ENCODE peak calls at places on chromosomes 16 and 17, in nine cellular contexts. H is adrenal gland; P is body of pancreas; K is naive thymus-derived CD4-positive, alpha-beta T cell; I is GM23248; X is MG63; L is psoas muscle; T is BJ; R is bronchial epithelial cell. U is an unnamed sample. For H3K36me3, the result is how much of the 10 kb centered on the place peaks cover.

GRCh38 chr16:88442811-88443576 is 10.1 kb upstream of the ZFPM1 start:
- DNase-seq in I (peak), L (peak), H (peak), K (peak), X (peak), T (no peak), R (peak), P (peak), U (peak)

GRCh38 chr16:85196976-85197375 is 84.7 kb upstream of the CIBAR2 start:
- DNase-seq in X (no peak), H (peak), P (no peak), T (no peak), L (no peak), I (no peak), K (no peak), R (no peak), U (no peak)

GRCh38 chr16:11139624-11140375 is 116.2 kb downstream of the SOCS1 start:
- DNase-seq in X (no peak), L (no peak), R (no peak), T (no peak), I (no peak), H (no peak), K (peak), P (no peak), U (no peak)

GRCh38 chr16:83956336-83957289 is 3.6 kb downstream of the OSGIN1 start:
- DNase-seq in H (peak), I (peak), X (peak), L (peak), R (peak), T (no peak), P (peak), K (peak), U (peak)

GRCh38 chr16:85717393-85718152 is 28.8 kb upstream of the GINS2 start:
- DNase-seq in X (peak), H (peak), P (peak), T (no peak), I (peak), K (peak), R (no peak), L (peak), U (peak)

GRCh38 chr17:3845361-3845753 is 689 bp downstream of the NCBP3 start:
- DNase-seq in H (no peak), L (no peak), T (no peak), R (peak), I (peak), P (peak), X (no peak), K (no peak), U (no peak)

GRCh38 chr17:37488009-37488604 is 1.6 kb upstream of the DUSP14 start:
- DNase-seq in I (peak), X (peak), R (peak), P (no peak), L (no peak), K (peak), H (peak), T (peak), U (no peak)

GRCh38 chr17:45171338-45172231 is 9.9 kb downstream of the HEXIM2 start:
- DNase-seq in I (peak), P (peak), L (peak), T (no peak), H (peak), R (peak), K (no peak), X (peak), U (peak)

GRCh38 chr16:55120408-55120807 is 189.7 kb downstream of the IRX5 start:
- DNase-seq in T (no peak), R (peak), I (peak), H (no peak), P (no peak), X (peak), L (no peak), K (no peak), U (no peak)

GRCh38 chr17:60359415-60359814 is 32.5 kb downstream of the USP32 start:
- DNase-seq in I (no peak), H (no peak), P (no peak), L (no peak), R (no peak), X (no peak), T (no peak), K (no peak), U (no peak)

GRCh38 chr16:48497129-48497528 is 111.9 kb upstream of the SIAH1 start:
- DNase-seq in L (no peak), R (no peak), H (no peak), T (no peak), X (no peak), P (no peak), K (no peak), I (no peak), U (no peak)

GRCh38 chr17:685006-685405 is 29.6 kb downstream of the VPS53 start:
- DNase-seq in I (no peak), P (no peak), L (no peak), T (no peak), H (no peak), R (no peak), K (no peak), X (no peak), U (no peak)

GRCh38 chr17:61235821-61236197 is 163.8 kb upstream of the TBX2 start:
- DNase-seq in P (peak), L (no peak), I (peak), X (no peak), K (no peak), R (peak), H (no peak), T (peak), U (no peak)

GRCh38 chr17:77882481-77883212 is 75.9 kb upstream of the TNRC6C start:
- DNase-seq in R (peak), L (peak), P (peak), H (no peak), K (peak), T (no peak), X (no peak), I (peak), U (peak)

GRCh38 chr17:47298712-47299111 is 25.0 kb upstream of the EFCAB13 start:
- DNase-seq in X (no peak), P (no peak), K (no peak), T (no peak), R (no peak), H (no peak), I (no peak), L (no peak), U (no peak)
- H3K36me3 ChIP-seq in X (under half), P (under half), K (under half), T (under half), R (under half), H (under half), I (under half), L (under half), U (under half)

DNA sequence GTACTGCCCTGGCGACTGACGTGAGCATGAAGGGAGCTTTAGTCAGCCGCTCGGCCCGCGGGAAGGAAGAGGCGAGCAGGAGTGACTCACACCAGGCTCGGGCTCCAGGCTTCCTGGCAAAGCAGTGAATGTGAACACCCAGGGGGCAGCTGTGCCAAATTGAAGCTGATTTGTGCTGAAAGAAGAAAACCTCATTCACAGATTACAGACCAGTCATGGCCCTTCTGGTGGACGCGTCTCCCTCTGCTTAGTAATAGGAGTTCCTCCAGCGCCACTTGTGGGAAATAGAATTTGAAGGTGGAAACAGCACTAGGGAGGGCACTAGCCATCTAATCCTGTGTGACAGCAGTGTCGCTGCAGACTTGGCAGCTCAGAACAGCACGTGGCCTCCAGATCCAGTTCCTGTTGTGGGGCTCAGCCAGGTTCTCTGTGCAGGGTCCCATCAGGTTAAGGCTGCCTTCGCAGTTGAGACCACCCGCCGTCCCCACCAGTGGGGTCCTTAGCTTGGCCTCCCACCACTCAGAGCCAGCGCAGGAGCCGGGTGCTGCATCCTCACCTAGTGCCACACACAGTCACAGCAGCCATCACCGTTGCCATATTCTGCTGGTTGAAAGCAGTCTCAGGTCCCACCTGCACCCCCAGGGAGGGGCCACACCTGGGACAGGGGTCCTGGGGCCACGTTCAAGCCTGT is 164.5 kb upstream of the CHMP6 start:
- DNase-seq in H (peak), P (no peak), X (peak), K (no peak), I (peak), R (peak), L (peak), T (peak), U (no peak)
- H3K36me3 ChIP-seq in H (under half), P (under half), X (under half), K (under half), I (under half), R (under half), L (under half), T (under half), U (under half)

DNA sequence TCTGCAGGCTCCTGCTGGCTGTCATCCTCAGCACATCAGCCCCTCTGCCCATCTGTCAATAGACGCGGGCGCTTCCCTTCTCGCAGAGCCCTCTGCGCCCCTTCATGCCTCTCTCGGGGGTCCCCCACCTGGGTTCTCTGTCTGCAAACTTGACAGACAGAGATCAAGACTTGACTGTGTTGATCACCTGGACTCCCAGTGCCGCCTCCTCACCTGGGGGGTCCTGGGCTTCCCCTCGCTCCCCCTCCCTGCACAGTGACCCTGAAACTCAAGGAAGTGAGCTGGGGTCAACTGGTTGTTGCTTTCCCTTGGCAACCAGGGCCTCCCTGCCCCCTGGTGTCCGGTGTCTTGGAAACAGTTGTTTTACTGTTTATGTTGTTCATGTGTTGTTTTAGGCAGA is 31.9 kb downstream of the RNF213 start:
- DNase-seq in X (no peak), H (no peak), K (no peak), I (no peak), L (no peak), P (no peak), R (no peak), T (no peak), U (no peak)
- H3K36me3 ChIP-seq in X (half or more), H (under half), K (under half), I (under half), L (half or more), P (under half), R (under half), T (half or more), U (half or more)

DNA sequence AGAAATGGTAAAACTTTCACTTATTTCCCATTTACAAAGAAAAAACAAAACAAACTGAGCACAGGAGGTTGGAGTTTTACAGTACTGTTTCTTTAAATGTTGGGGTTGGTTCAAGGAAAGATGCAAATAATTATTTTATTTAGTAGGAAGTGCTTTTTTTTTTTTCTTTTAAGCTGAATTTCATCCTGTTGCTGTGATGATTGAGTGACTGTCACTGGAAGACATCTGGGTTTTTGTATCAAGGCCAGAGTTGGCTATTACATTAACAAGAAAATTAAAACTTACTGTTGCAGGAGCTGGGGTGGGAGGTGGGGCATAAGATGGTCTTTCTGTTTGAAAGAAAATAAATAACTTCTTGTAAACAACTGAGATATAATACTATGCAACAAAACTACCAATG is 2.3 kb downstream of the SMARCE1 start:
- DNase-seq in X (no peak), T (no peak), L (no peak), P (no peak), K (no peak), I (no peak), R (no peak), H (no peak), U (no peak)
- H3K36me3 ChIP-seq in X (half or more), T (under half), L (half or more), P (under half), K (under half), I (half or more), R (under half), H (under half), U (under half)

DNA sequence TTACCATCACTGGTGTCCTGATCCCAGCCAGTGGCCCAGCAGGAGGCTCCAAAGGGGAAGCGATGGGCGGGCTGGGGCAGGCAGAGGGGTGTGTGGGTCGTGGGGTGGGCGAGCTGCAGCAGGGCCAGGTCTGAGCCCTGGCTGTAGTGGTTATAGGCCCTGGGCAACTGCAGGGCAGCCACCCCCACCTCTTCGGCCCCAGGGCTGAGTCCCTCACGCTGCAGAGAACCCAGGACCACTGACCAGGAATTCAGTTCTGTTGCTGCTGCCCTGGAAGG is 2.2 kb downstream of the PRSS53 start:
- DNase-seq in I (no peak), P (no peak), L (no peak), X (no peak), R (no peak), T (no peak), H (no peak), K (no peak), U (no peak)
- H3K36me3 ChIP-seq in I (under half), P (under half), L (half or more), X (half or more), R (under half), T (under half), H (under half), K (under half), U (under half)

DNA sequence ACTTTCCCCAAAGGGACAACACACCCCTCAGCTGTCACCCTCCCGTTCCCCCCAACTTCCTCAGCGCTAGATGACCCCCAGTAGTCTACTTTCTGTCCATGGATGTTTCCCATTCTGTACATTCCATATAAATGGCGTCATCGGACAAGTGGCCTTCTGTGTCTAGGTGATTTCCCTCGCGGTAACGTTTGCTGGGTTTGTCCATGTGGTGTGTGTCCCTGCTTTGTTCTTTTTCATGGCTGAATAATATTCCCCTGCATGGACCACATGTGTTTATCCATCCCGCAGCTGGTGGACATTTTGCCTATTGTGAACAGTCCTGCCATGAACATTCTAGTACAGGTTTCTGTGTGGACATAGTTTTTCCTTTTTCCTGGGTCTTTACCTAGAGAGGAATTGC is 7.3 kb upstream of the TEDC2 start:
- DNase-seq in H (no peak), X (no peak), P (no peak), T (no peak), I (no peak), L (no peak), R (no peak), K (no peak), U (no peak)
- H3K36me3 ChIP-seq in H (under half), X (half or more), P (under half), T (under half), I (under half), L (under half), R (under half), K (under half), U (under half)

GRCh38 chr16:13036600-13036999 is 135.2 kb downstream of the SHISA9 start:
- DNase-seq in P (peak), L (no peak), T (no peak), H (peak), X (peak), I (peak), K (peak), R (peak), U (peak)
- H3K36me3 ChIP-seq in P (under half), L (under half), T (under half), H (under half), X (under half), I (under half), K (under half), R (under half), U (under half)

U was measured in stomach.